ENCODE peak calls at places on chromosomes 2 and 18, in seven cellular contexts. B is aorta, L is sigmoid colon, U is brain microvascular endothelial cell, W is tibial artery, X is thyroid gland, D is colonic mucosa. E is an unnamed sample.

GRCh38 chr2:79876430-79876829 is 363.6 kb downstream of the CTNNA2 start:
- DNase-seq in D (no peak), X (peak; percentile 5), B (no peak), L (no peak), U (peak; percentile 1), W (no peak), E (no peak)

GRCh38 chr18:63832470-63832869 is 55.0 kb upstream of the SERPINB2 start:
- DNase-seq in D (no peak), B (no peak), U (peak; percentile 8), W (no peak), X (no peak), L (no peak), E (no peak)

GRCh38 chr2:168033966-168034365 is 213.4 kb downstream of the STK39 start:
- DNase-seq in D (no peak), W (no peak), U (no peak), B (no peak), X (no peak), L (no peak), E (no peak)

GRCh38 chr18:74225193-74225840 is 66.4 kb downstream of the CYB5A start:
- DNase-seq in X (no peak), B (no peak), D (no peak), L (no peak), U (peak; percentile 7), W (no peak), E (no peak)

GRCh38 chr2:69733338-69734039 is 8.4 kb upstream of the ANXA4 start:
- DNase-seq in D (no peak), X (no peak), L (no peak), B (no peak), U (no peak), W (no peak), E (no peak)

GRCh38 chr18:79786304-79786703 is 11.4 kb upstream of the KCNG2 start:
- DNase-seq in U (no peak), L (peak; percentile 34), B (peak; percentile 28), W (no peak), X (no peak), D (no peak), E (peak; percentile 19)

GRCh38 chr2:222300725-222301295 is 2.0 kb upstream of the PAX3 start:
- DNase-seq in X (no peak), L (no peak), D (no peak), W (no peak), U (no peak), B (no peak), E (no peak)

GRCh38 chr2:61853086-61853847 is 593 bp downstream of the FAM161A start:
- DNase-seq in X (peak; percentile 79), B (no peak), L (peak; percentile 88), W (no peak), U (peak; percentile 40), D (peak; percentile 23), E (peak; percentile 82)

GRCh38 chr18:34224423-34225217 is at the start of gene NOL4:
- DNase-seq in W (peak; percentile 85), X (peak; percentile 97), D (peak; percentile 71), B (peak; percentile 45), L (peak; percentile 67), U (no peak), E (no peak)

GRCh38 chr2:120631719-120632118 is 103.9 kb upstream of the GLI2 start:
- DNase-seq in W (peak; percentile 35), L (no peak), U (no peak), X (no peak), D (no peak), B (no peak), E (no peak)

GRCh38 chr2:54212456-54212855 is 43.6 kb downstream of the TSPYL6 start:
- DNase-seq in U (peak; percentile 91), B (no peak), X (no peak), W (no peak), D (no peak), L (no peak), E (no peak)

GRCh38 chr2:178306351-178307073 is 112.2 kb downstream of the OSBPL6 start:
- DNase-seq in U (peak; percentile 55), W (no peak), X (peak; percentile 69), D (peak; percentile 57), B (no peak), L (no peak), E (no peak)

GRCh38 chr2:117958186-117958585 is 55.7 kb downstream of the CCDC93 start:
- DNase-seq in W (no peak), L (no peak), U (peak; percentile 73), B (no peak), X (peak; percentile 70), D (peak; percentile 41), E (no peak)

GRCh38 chr18:74310411-74310810 is 5.2 kb upstream of the C18orf63 start:
- DNase-seq in D (no peak), B (no peak), W (no peak), X (no peak), L (no peak), U (peak; percentile 33), E (no peak)

GRCh38 chr2:190846746-190847145 is 33.9 kb upstream of the GLS start:
- DNase-seq in U (no peak), L (no peak), X (no peak), B (no peak), W (no peak), D (no peak), E (no peak)

GRCh38 chr2:209334188-209335017 is 89.4 kb upstream of the MAP2 start:
- DNase-seq in X (peak; percentile 78), W (peak; percentile 65), U (peak; percentile 46), D (peak; percentile 33), L (no peak), B (peak; percentile 55), E (peak; percentile 25)

GRCh38 chr2:15041429-15041837 is 408.9 kb downstream of the LRATD1 start:
- DNase-seq in B (no peak), D (no peak), W (no peak), L (no peak), U (no peak), X (no peak), E (no peak)

GRCh38 chr2:218720048-218721041 is 9.7 kb downstream of the TTLL4 start:
- DNase-seq in W (no peak), X (no peak), U (no peak), B (no peak), D (no peak), L (no peak), E (no peak)
- H3K27ac ChIP-seq in W (no peak overlapping the region), X (no peak overlapping the region), U (no peak overlapping the region), B (no peak overlapping the region), D (no peak overlapping the region), L (no peak overlapping the region), E (no peak overlapping the region)

GRCh38 chr2:180571559-180571958 is 408.8 kb upstream of the UBE2E3 start:
- DNase-seq in U (peak; percentile 34), W (no peak), B (no peak), D (no peak), X (no peak), L (no peak), E (no peak)

GRCh38 chr2:180573951-180574350 is 406.5 kb upstream of the UBE2E3 start:
- DNase-seq in D (no peak), U (no peak), W (no peak), X (no peak), L (no peak), B (no peak), E (no peak)

GRCh38 chr2:180570864-180571263 is 409.5 kb upstream of the UBE2E3 start:
- DNase-seq in U (no peak), B (no peak), D (no peak), L (no peak), X (no peak), W (no peak), E (no peak)

GRCh38 chr2:180577567-180577966 is 402.8 kb upstream of the UBE2E3 start:
- DNase-seq in B (no peak), X (no peak), L (no peak), U (no peak), W (no peak), D (no peak), E (no peak)

DNA sequence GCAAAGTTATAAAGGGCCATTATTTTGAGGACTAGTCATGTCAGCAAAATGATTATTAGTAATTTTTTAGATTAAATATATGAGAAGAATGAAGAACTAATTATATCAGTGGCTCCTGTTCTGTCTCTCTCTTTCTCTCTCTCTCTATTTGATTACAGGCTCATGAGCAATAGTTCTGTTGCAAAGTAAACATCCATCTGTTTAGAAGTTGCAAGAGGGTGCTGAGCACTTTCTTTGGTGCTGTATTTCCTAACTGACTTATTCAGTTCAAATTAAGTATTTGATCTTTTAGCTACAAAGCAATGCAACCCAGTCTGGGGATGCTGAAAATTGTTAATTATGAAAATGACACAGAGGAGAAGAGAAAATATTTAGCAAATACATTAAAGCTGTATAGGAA is 408.1 kb upstream of the UBE2E3 start:
- DNase-seq in W (no peak), U (no peak), D (no peak), L (no peak), B (no peak), X (no peak), E (no peak)
- H3K4me3 ChIP-seq in W (no peak overlapping the region), U (no peak overlapping the region), D (no peak overlapping the region), L (no peak overlapping the region), B (no peak overlapping the region), X (no peak overlapping the region), E (no peak overlapping the region)

GRCh38 chr18:11887305-11888262 is 20.5 kb downstream of the MPPE1 start:
- DNase-seq in D (peak; percentile 39), L (no peak), B (no peak), W (peak; percentile 23), X (no peak), U (no peak), E (no peak)

GRCh38 chr18:11885278-11885991 is 22.7 kb downstream of the MPPE1 start:
- DNase-seq in X (no peak), L (no peak), B (peak; percentile 68), D (peak; percentile 80), U (no peak), W (peak; percentile 66), E (no peak)

GRCh38 chr18:11884396-11885030 is 23.6 kb downstream of the MPPE1 start:
- DNase-seq in D (no peak), L (no peak), W (peak; percentile 38), U (no peak), X (no peak), B (no peak), E (no peak)

GRCh38 chr18:11888726-11889125 is 19.4 kb downstream of the MPPE1 start:
- DNase-seq in U (no peak), X (no peak), B (no peak), L (no peak), W (no peak), D (no peak), E (no peak)

GRCh38 chr18:11886629-11887028 is 21.5 kb downstream of the MPPE1 start:
- DNase-seq in W (peak; percentile 43), U (no peak), X (no peak), B (no peak), L (no peak), D (no peak), E (no peak)
- H3K36me3 ChIP-seq in W (peaks cover 71% of the 10 kb centered on the region), U (peaks cover 2% of the 10 kb centered on the region), X (peaks cover 20% of the 10 kb centered on the region), B (peaks cover 18% of the 10 kb centered on the region), L (peaks cover 17% of the 10 kb centered on the region), D (peaks cover 3% of the 10 kb centered on the region), E (peaks cover 14% of the 10 kb centered on the region)

DNA sequence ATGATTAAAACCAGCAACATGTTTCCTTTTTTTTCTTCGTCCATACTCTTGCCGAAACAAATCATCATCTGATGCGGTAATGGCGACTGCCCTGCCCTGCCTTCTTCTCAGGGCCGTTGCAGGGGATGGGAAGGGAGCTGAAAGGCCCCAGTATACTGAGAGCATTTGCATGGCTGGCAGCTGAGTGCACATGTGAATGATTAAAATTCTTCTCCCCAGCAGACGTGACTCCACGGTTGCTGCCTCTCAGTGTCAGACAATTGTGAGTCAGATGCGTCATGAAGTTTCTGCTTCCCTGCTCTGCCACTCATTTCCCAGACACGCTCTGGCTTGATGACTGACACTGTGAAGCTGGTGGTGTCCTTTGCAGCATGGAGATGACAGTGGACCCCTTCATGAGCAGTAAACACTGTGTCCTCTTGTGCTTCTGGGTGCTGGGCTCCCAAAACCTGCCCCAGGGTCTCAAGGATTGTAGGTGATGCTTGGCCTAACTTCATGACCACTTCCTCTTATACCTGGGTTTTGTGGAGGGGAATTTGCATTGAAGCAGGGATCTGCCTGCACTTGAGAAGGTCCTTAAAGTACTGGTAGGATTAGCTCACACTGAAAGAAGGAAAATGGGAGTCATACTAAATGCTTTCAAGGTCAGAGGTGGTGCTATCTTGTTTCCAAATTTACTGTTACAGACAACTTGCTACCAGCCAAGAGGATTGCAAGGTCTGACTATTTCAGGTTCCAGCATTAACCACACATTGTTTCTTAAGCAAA is 222.5 kb upstream of the COPS8 start:
- DNase-seq in L (peak; percentile 19), W (peak; percentile 27), D (no peak), X (no peak), U (peak; percentile 78), B (no peak), E (no peak)
- H3K27ac ChIP-seq in L (no peak overlapping the region), W (no peak overlapping the region), D (no peak overlapping the region), X (no peak overlapping the region), U (peak overlapping the region; percentile 14), B (no peak overlapping the region), E (no peak overlapping the region)